ENCODE peak calls at places on chromosomes 5 and 9, in nine cellular contexts. One of them, this sample, is unnamed.

GRCh38 chr9:128552744-128553221 is 396 bp downstream of the SPTAN1 start:
- DNase-seq in sigmoid colon: peak
- DNase-seq in lower lobe of right lung: peak
- DNase-seq in lung: peak
- DNase-seq in HL-60: peak
- DNase-seq in heart right ventricle: peak
- DNase-seq in SK-N-SH: peak
- DNase-seq in left lung: peak
- DNase-seq in breast epithelium: peak
- DNase-seq in this sample: peak

GRCh38 chr9:3980771-3981170 is 319.1 kb downstream of the GLIS3 start:
- DNase-seq in lower lobe of right lung: no peak
- DNase-seq in heart right ventricle: no peak
- DNase-seq in lung: no peak
- DNase-seq in SK-N-SH: no peak
- DNase-seq in HL-60: no peak
- DNase-seq in sigmoid colon: no peak
- DNase-seq in breast epithelium: no peak
- DNase-seq in left lung: no peak
- DNase-seq in this sample: peak

GRCh38 chr5:148660346-148660660 is 6.0 kb upstream of the HTR4 start:
- DNase-seq in lung: no peak
- DNase-seq in sigmoid colon: no peak
- DNase-seq in breast epithelium: no peak
- DNase-seq in lower lobe of right lung: no peak
- DNase-seq in heart right ventricle: no peak
- DNase-seq in HL-60: no peak
- DNase-seq in left lung: no peak
- DNase-seq in SK-N-SH: peak
- DNase-seq in this sample: no peak

GRCh38 chr5:139658501-139658927 is 10.4 kb downstream of the CXXC5 start:
- DNase-seq in sigmoid colon: no peak
- DNase-seq in left lung: no peak
- DNase-seq in SK-N-SH: no peak
- DNase-seq in HL-60: no peak
- DNase-seq in heart right ventricle: no peak
- DNase-seq in lung: no peak
- DNase-seq in lower lobe of right lung: no peak
- DNase-seq in breast epithelium: no peak
- DNase-seq in this sample: no peak

GRCh38 chr5:10934789-10935355 is 173.8 kb upstream of the DAP start:
- DNase-seq in sigmoid colon: no peak
- DNase-seq in left lung: no peak
- DNase-seq in lower lobe of right lung: no peak
- DNase-seq in heart right ventricle: no peak
- DNase-seq in lung: no peak
- DNase-seq in SK-N-SH: no peak
- DNase-seq in breast epithelium: no peak
- DNase-seq in HL-60: no peak
- DNase-seq in this sample: no peak

GRCh38 chr9:36006541-36006940 is 30.2 kb upstream of the RECK start:
- DNase-seq in lower lobe of right lung: no peak
- DNase-seq in SK-N-SH: no peak
- DNase-seq in left lung: no peak
- DNase-seq in lung: no peak
- DNase-seq in heart right ventricle: no peak
- DNase-seq in sigmoid colon: no peak
- DNase-seq in HL-60: no peak
- DNase-seq in breast epithelium: no peak
- DNase-seq in this sample: no peak

GRCh38 chr5:90022711-90023053 is 386.9 kb downstream of the CETN3 start:
- DNase-seq in heart right ventricle: no peak
- DNase-seq in breast epithelium: no peak
- DNase-seq in sigmoid colon: no peak
- DNase-seq in left lung: no peak
- DNase-seq in SK-N-SH: no peak
- DNase-seq in HL-60: no peak
- DNase-seq in lower lobe of right lung: no peak
- DNase-seq in lung: no peak
- DNase-seq in this sample: no peak

GRCh38 chr5:59799668-59800374 is 93.7 kb downstream of the PDE4D start:
- DNase-seq in left lung: no peak
- DNase-seq in lung: no peak
- DNase-seq in lower lobe of right lung: no peak
- DNase-seq in heart right ventricle: no peak
- DNase-seq in sigmoid colon: no peak
- DNase-seq in HL-60: no peak
- DNase-seq in breast epithelium: no peak
- DNase-seq in SK-N-SH: peak
- DNase-seq in this sample: peak

GRCh38 chr5:6262651-6263363 is 115.5 kb downstream of the MED10 start:
- DNase-seq in lung: peak
- DNase-seq in left lung: peak
- DNase-seq in SK-N-SH: no peak
- DNase-seq in sigmoid colon: no peak
- DNase-seq in breast epithelium: no peak
- DNase-seq in HL-60: no peak
- DNase-seq in lower lobe of right lung: no peak
- DNase-seq in heart right ventricle: no peak
- DNase-seq in this sample: no peak

GRCh38 chr5:96909003-96909402 is 26.9 kb upstream of the LNPEP start:
- DNase-seq in sigmoid colon: no peak
- DNase-seq in lung: no peak
- DNase-seq in SK-N-SH: no peak
- DNase-seq in heart right ventricle: no peak
- DNase-seq in HL-60: no peak
- DNase-seq in left lung: no peak
- DNase-seq in lower lobe of right lung: no peak
- DNase-seq in breast epithelium: no peak
- DNase-seq in this sample: no peak

GRCh38 chr5:177371705-177372533 is 12.3 kb upstream of the SLC34A1 start:
- DNase-seq in heart right ventricle: no peak
- DNase-seq in sigmoid colon: no peak
- DNase-seq in breast epithelium: no peak
- DNase-seq in lower lobe of right lung: no peak
- DNase-seq in SK-N-SH: no peak
- DNase-seq in lung: no peak
- DNase-seq in HL-60: no peak
- DNase-seq in left lung: no peak
- DNase-seq in this sample: no peak

GRCh38 chr5:41157272-41157671 is 56.1 kb downstream of the C6 start:
- DNase-seq in heart right ventricle: no peak
- DNase-seq in HL-60: no peak
- DNase-seq in lung: no peak
- DNase-seq in left lung: no peak
- DNase-seq in lower lobe of right lung: no peak
- DNase-seq in SK-N-SH: peak
- DNase-seq in breast epithelium: no peak
- DNase-seq in sigmoid colon: no peak
- DNase-seq in this sample: no peak

GRCh38 chr9:88998911-88999310 is 7.6 kb downstream of the S1PR3 start:
- DNase-seq in SK-N-SH: no peak
- DNase-seq in heart right ventricle: peak
- DNase-seq in breast epithelium: no peak
- DNase-seq in lung: peak
- DNase-seq in HL-60: no peak
- DNase-seq in left lung: no peak
- DNase-seq in sigmoid colon: peak
- DNase-seq in lower lobe of right lung: peak
- DNase-seq in this sample: peak

GRCh38 chr9:120475341-120475740 is 104.6 kb downstream of the CDK5RAP2 start:
- DNase-seq in lower lobe of right lung: no peak
- DNase-seq in lung: no peak
- DNase-seq in SK-N-SH: no peak
- DNase-seq in left lung: no peak
- DNase-seq in HL-60: no peak
- DNase-seq in breast epithelium: no peak
- DNase-seq in heart right ventricle: no peak
- DNase-seq in sigmoid colon: no peak
- DNase-seq in this sample: peak

GRCh38 chr9:133995012-133995896 is 3.1 kb upstream of the VAV2 start:
- DNase-seq in lower lobe of right lung: no peak
- DNase-seq in heart right ventricle: no peak
- DNase-seq in HL-60: no peak
- DNase-seq in lung: no peak
- DNase-seq in left lung: no peak
- DNase-seq in SK-N-SH: peak
- DNase-seq in breast epithelium: no peak
- DNase-seq in sigmoid colon: no peak
- DNase-seq in this sample: no peak
- H3K4me3 ChIP-seq in lower lobe of right lung: no peak
- H3K4me3 ChIP-seq in heart right ventricle: no peak
- H3K4me3 ChIP-seq in HL-60: no peak
- H3K4me3 ChIP-seq in lung: no peak
- H3K4me3 ChIP-seq in left lung: no peak
- H3K4me3 ChIP-seq in SK-N-SH: no peak
- H3K4me3 ChIP-seq in breast epithelium: no peak
- H3K4me3 ChIP-seq in sigmoid colon: no peak
- H3K4me3 ChIP-seq in this sample: no peak

DNA sequence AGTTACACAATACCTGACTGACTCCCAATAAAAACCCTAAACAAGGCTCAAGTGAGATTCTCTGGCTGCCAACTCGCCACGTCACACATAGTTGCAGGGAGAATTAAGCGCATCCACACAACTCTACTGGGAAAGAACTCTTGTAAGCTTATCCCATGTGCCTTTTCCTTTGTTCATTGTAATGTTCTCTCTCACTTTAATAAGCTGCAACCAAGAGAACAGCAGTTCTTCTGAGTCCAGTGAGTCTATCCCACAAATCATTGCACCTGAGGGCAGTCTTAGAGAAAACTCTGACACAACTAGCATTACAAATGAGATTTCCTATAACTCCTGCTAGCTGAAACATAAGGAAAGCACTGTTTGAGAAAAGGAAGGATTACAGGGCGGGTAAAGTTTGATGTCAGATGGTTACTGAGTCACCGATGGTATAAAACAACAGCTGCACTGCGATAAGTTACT is 27.4 kb downstream of the CENPK start:
- DNase-seq in lung: no peak
- DNase-seq in sigmoid colon: no peak
- DNase-seq in SK-N-SH: no peak
- DNase-seq in lower lobe of right lung: no peak
- DNase-seq in HL-60: no peak
- DNase-seq in heart right ventricle: no peak
- DNase-seq in left lung: no peak
- DNase-seq in breast epithelium: no peak
- DNase-seq in this sample: peak
- H3K4me3 ChIP-seq in lung: no peak
- H3K4me3 ChIP-seq in sigmoid colon: no peak
- H3K4me3 ChIP-seq in SK-N-SH: no peak
- H3K4me3 ChIP-seq in lower lobe of right lung: no peak
- H3K4me3 ChIP-seq in HL-60: no peak
- H3K4me3 ChIP-seq in heart right ventricle: no peak
- H3K4me3 ChIP-seq in left lung: no peak
- H3K4me3 ChIP-seq in breast epithelium: no peak
- H3K4me3 ChIP-seq in this sample: no peak

DNA sequence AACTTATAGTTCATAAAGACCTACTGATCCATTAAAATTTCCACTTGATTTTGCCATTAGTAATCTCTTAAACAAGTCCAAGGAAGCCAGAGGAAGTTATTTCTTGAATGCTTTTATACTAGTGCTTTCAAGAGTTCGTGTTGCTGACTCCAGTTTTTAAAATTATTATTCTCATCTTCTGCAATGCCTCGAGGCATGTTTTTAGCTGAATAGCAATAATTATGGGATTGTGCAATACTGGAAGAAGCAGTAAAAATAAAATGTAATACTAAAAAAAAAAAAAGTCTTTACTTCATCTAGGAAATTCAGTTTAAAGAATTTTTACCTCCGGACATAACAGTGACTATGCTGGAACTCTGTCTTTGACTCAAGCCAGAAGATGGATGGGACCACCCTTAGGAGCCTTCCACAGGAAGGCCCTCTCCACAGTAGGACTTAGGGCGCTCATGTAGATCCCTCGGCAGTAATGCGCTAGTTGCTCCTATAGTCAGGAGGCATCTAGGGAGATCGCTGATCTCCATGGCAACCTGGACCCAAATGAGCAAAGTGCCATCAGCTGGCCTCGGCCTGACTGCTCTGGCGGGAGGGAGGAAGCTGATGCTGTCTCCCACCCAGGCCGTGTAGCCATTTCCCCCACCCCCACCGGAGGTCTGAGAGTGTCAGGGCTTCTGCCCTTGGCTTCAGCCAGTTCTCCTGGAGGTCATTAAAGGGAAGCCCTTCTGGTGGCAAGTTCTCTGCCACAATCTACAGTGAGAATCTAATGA is 56.7 kb downstream of the DAPK1 start:
- DNase-seq in SK-N-SH: no peak
- DNase-seq in breast epithelium: no peak
- DNase-seq in left lung: no peak
- DNase-seq in HL-60: no peak
- DNase-seq in lung: no peak
- DNase-seq in lower lobe of right lung: no peak
- DNase-seq in sigmoid colon: no peak
- DNase-seq in heart right ventricle: no peak
- DNase-seq in this sample: no peak
- H3K4me3 ChIP-seq in SK-N-SH: no peak
- H3K4me3 ChIP-seq in breast epithelium: no peak
- H3K4me3 ChIP-seq in left lung: no peak
- H3K4me3 ChIP-seq in HL-60: no peak
- H3K4me3 ChIP-seq in lung: no peak
- H3K4me3 ChIP-seq in lower lobe of right lung: no peak
- H3K4me3 ChIP-seq in sigmoid colon: no peak
- H3K4me3 ChIP-seq in heart right ventricle: no peak
- H3K4me3 ChIP-seq in this sample: no peak

GRCh38 chr5:39149966-39150365 is 69.4 kb downstream of the FYB1 start:
- DNase-seq in lower lobe of right lung: no peak
- DNase-seq in left lung: no peak
- DNase-seq in HL-60: no peak
- DNase-seq in lung: no peak
- DNase-seq in sigmoid colon: no peak
- DNase-seq in SK-N-SH: no peak
- DNase-seq in breast epithelium: no peak
- DNase-seq in heart right ventricle: no peak
- DNase-seq in this sample: no peak

GRCh38 chr5:39146831-39147540 is 72.4 kb downstream of the FYB1 start:
- DNase-seq in HL-60: no peak
- DNase-seq in breast epithelium: no peak
- DNase-seq in SK-N-SH: no peak
- DNase-seq in heart right ventricle: no peak
- DNase-seq in left lung: no peak
- DNase-seq in lower lobe of right lung: no peak
- DNase-seq in sigmoid colon: no peak
- DNase-seq in lung: no peak
- DNase-seq in this sample: no peak

GRCh38 chr5:39148983-39149534 is 70.3 kb downstream of the FYB1 start:
- DNase-seq in lung: no peak
- DNase-seq in heart right ventricle: no peak
- DNase-seq in SK-N-SH: no peak
- DNase-seq in left lung: no peak
- DNase-seq in sigmoid colon: no peak
- DNase-seq in HL-60: no peak
- DNase-seq in breast epithelium: no peak
- DNase-seq in lower lobe of right lung: no peak
- DNase-seq in this sample: peak

GRCh38 chr5:39156082-39156481 is 63.3 kb downstream of the FYB1 start:
- DNase-seq in heart right ventricle: no peak
- DNase-seq in lung: no peak
- DNase-seq in sigmoid colon: no peak
- DNase-seq in HL-60: no peak
- DNase-seq in left lung: no peak
- DNase-seq in SK-N-SH: no peak
- DNase-seq in breast epithelium: no peak
- DNase-seq in lower lobe of right lung: no peak
- DNase-seq in this sample: no peak

GRCh38 chr5:39151731-39152130 is 67.6 kb downstream of the FYB1 start:
- DNase-seq in heart right ventricle: no peak
- DNase-seq in lung: no peak
- DNase-seq in left lung: no peak
- DNase-seq in breast epithelium: no peak
- DNase-seq in HL-60: peak
- DNase-seq in sigmoid colon: no peak
- DNase-seq in SK-N-SH: no peak
- DNase-seq in lower lobe of right lung: no peak
- DNase-seq in this sample: no peak
- H3K4me3 ChIP-seq in heart right ventricle: no peak
- H3K4me3 ChIP-seq in lung: no peak
- H3K4me3 ChIP-seq in left lung: no peak
- H3K4me3 ChIP-seq in breast epithelium: no peak
- H3K4me3 ChIP-seq in HL-60: no peak
- H3K4me3 ChIP-seq in sigmoid colon: no peak
- H3K4me3 ChIP-seq in SK-N-SH: no peak
- H3K4me3 ChIP-seq in lower lobe of right lung: no peak
- H3K4me3 ChIP-seq in this sample: no peak

This sample was measured in fibroblast of villous mesenchyme.